ENCODE peak calls at places on chromosomes 7 and 10, in four cellular contexts. N is heart right ventricle, X is AG04450, T is fibroblast of lung. A is an unnamed sample. For H3K27me3, the result is how much of the 10 kb centered on the place peaks cover.

GRCh38 chr7:55265836-55266235 is 99.3 kb upstream of the LANCL2 start:
- DNase-seq in N (no peak), X (no peak), T (no peak), A (no peak)

GRCh38 chr7:16880469-16881034 is 1.2 kb downstream of the AGR3 start:
- DNase-seq in N (no peak), X (no peak), T (no peak), A (no peak)

GRCh38 chr7:131937868-131938267 is 381.4 kb upstream of the PODXL start:
- DNase-seq in N (no peak), X (no peak), T (no peak), A (no peak)

GRCh38 chr7:29080803-29081202 is 65.5 kb downstream of the CPVL start:
- DNase-seq in N (no peak), X (no peak), T (no peak), A (no peak)

GRCh38 chr7:120052884-120053382 is 220.0 kb upstream of the KCND2 start:
- DNase-seq in N (no peak), X (peak), T (peak), A (peak)

GRCh38 chr7:12229046-12229445 is 18.0 kb downstream of the TMEM106B start:
- DNase-seq in N (no peak), X (no peak), T (peak), A (no peak)

GRCh38 chr10:55631071-55631654 is 729.9 kb downstream of the ZWINT start:
- DNase-seq in N (peak), X (no peak), T (peak), A (no peak)

GRCh38 chr10:2205406-2205805 is 468.1 kb upstream of the ADARB2 start:
- DNase-seq in N (no peak), X (no peak), T (no peak), A (no peak)

GRCh38 chr10:24950439-24950838 is 2.0 kb downstream of the PRTFDC1 start:
- DNase-seq in N (no peak), X (no peak), T (no peak), A (no peak)

GRCh38 chr7:151485006-151485732 is 34.5 kb downstream of the RHEB start:
- DNase-seq in N (no peak), X (peak), T (peak), A (peak)

GRCh38 chr10:110872145-110872983 is 636 bp downstream of the PDCD4 start:
- DNase-seq in N (peak), X (no peak), T (peak), A (no peak)

GRCh38 chr7:69981646-69982045 is 383.4 kb downstream of the AUTS2 start:
- DNase-seq in N (no peak), X (no peak), T (no peak), A (no peak)

GRCh38 chr7:157016352-157017041 is 6.0 kb upstream of the MNX1 start:
- DNase-seq in N (no peak), X (no peak), T (no peak), A (no peak)

GRCh38 chr10:111281516-111281915 is 204.7 kb downstream of the ADRA2A start:
- DNase-seq in N (peak), X (no peak), T (no peak), A (no peak)

GRCh38 chr7:1538544-1539345 is 8.2 kb downstream of the MAFK start:
- DNase-seq in N (peak), X (no peak), T (no peak), A (no peak)

GRCh38 chr10:76491216-76491615 is 1059.8 kb downstream of the LRMDA start:
- DNase-seq in N (no peak), X (no peak), T (peak), A (no peak)

GRCh38 chr10:84336406-84336805 is 8.0 kb downstream of the CCSER2 start:
- DNase-seq in N (no peak), X (no peak), T (no peak), A (no peak)

GRCh38 chr7:93551063-93551895 is 23.2 kb downstream of the CALCR start:
- DNase-seq in N (no peak), X (peak), T (peak), A (peak)

GRCh38 chr7:70657989-70658578 is 473.9 kb upstream of the GALNT17 start:
- DNase-seq in N (no peak), X (no peak), T (no peak), A (no peak)

GRCh38 chr10:34124522-34125035 is 690.5 kb downstream of the PARD3 start:
- DNase-seq in N (no peak), X (no peak), T (no peak), A (peak)

GRCh38 chr10:86361134-86362128 is 5.2 kb downstream of the GRID1 start:
- DNase-seq in N (peak), X (no peak), T (no peak), A (no peak)

GRCh38 chr7:73448609-73449008 is 15.0 kb downstream of the FZD9 start:
- DNase-seq in N (no peak), X (no peak), T (peak), A (no peak)

GRCh38 chr7:33923440-33924229 is 18.3 kb downstream of the BMPER start:
- DNase-seq in N (no peak), X (no peak), T (no peak), A (no peak)

GRCh38 chr10:96974348-96974747 is 142.2 kb downstream of the LCOR start:
- DNase-seq in N (no peak), X (no peak), T (no peak), A (no peak)

GRCh38 chr7:79709574-79710409 is 256.3 kb upstream of the MAGI2 start:
- DNase-seq in N (no peak), X (no peak), T (peak), A (no peak)

GRCh38 chr10:77405771-77406241 is 231.8 kb downstream of the KCNMA1 start:
- DNase-seq in N (peak), X (no peak), T (peak), A (peak)

GRCh38 chr10:17196573-17196972 is 4.9 kb downstream of the TRDMT1 start:
- DNase-seq in N (no peak), X (no peak), T (no peak), A (no peak)

GRCh38 chr10:104045151-104046089 is 40.3 kb downstream of the COL17A1 start:
- DNase-seq in N (peak), X (peak), T (peak), A (no peak)

GRCh38 chr10:126133906-126134703 is 237.7 kb downstream of the FANK1 start:
- DNase-seq in N (no peak), X (peak), T (peak), A (no peak)

GRCh38 chr10:24219963-24220362 is 11.0 kb downstream of the KIAA1217 start:
- DNase-seq in N (no peak), X (no peak), T (no peak), A (no peak)

GRCh38 chr10:124701435-124701834 is 42.7 kb downstream of the FAM53B start:
- DNase-seq in N (peak), X (peak), T (peak), A (no peak)

GRCh38 chr10:35728341-35728740 is 86.2 kb upstream of the FZD8 start:
- DNase-seq in N (no peak), X (no peak), T (no peak), A (no peak)

GRCh38 chr10:72261323-72262018 is 12.3 kb upstream of the DDIT4 start:
- DNase-seq in N (no peak), X (no peak), T (no peak), A (no peak)

GRCh38 chr10:338176-339037 is 203.2 kb downstream of the ZMYND11 start:
- DNase-seq in N (no peak), X (no peak), T (peak), A (peak)

GRCh38 chr7:7254908-7255307 is 72.6 kb downstream of the C1GALT1 start:
- DNase-seq in N (no peak), X (no peak), T (no peak), A (peak)

GRCh38 chr10:31584789-31585406 is 265.9 kb downstream of the ZEB1 start:
- DNase-seq in N (no peak), X (no peak), T (peak), A (no peak)

GRCh38 chr10:122475130-122475529 is 13.8 kb downstream of the HTRA1 start:
- DNase-seq in N (peak), X (no peak), T (no peak), A (no peak)

GRCh38 chr10:70699659-70700174 is 27.4 kb downstream of the ADAMTS14 start:
- DNase-seq in N (no peak), X (no peak), T (no peak), A (peak)

GRCh38 chr10:100148353-100149211 is 37.2 kb downstream of the ERLIN1 start:
- DNase-seq in N (no peak), X (no peak), T (no peak), A (peak)

GRCh38 chr10:132458595-132459251 is 61.7 kb downstream of the PWWP2B start:
- DNase-seq in N (peak), X (no peak), T (no peak), A (no peak)

DNA sequence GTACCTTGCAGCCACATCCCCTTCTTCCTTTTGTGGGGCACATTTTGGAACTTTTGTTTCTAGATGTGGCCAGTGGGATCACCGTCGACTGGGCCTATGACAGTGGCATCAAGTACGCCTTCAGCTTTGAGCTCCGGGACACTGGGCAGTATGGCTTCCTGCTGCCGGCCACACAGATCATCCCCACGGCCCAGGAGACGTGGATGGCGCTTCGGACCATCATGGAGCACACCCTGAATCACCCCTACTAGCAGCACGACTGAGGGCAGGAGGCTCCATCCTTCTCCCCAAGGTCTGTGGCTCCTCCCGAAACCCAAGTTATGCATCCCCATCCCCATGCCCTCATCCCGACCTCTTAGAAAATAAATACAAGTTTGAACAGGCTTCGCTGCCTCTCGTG is 11.9 kb upstream of the CPA1 start:
- DNase-seq in N (no peak), X (no peak), T (no peak), A (no peak)
- H3K27me3 ChIP-seq in N (under half), X (under half), T (under half), A (under half)

DNA sequence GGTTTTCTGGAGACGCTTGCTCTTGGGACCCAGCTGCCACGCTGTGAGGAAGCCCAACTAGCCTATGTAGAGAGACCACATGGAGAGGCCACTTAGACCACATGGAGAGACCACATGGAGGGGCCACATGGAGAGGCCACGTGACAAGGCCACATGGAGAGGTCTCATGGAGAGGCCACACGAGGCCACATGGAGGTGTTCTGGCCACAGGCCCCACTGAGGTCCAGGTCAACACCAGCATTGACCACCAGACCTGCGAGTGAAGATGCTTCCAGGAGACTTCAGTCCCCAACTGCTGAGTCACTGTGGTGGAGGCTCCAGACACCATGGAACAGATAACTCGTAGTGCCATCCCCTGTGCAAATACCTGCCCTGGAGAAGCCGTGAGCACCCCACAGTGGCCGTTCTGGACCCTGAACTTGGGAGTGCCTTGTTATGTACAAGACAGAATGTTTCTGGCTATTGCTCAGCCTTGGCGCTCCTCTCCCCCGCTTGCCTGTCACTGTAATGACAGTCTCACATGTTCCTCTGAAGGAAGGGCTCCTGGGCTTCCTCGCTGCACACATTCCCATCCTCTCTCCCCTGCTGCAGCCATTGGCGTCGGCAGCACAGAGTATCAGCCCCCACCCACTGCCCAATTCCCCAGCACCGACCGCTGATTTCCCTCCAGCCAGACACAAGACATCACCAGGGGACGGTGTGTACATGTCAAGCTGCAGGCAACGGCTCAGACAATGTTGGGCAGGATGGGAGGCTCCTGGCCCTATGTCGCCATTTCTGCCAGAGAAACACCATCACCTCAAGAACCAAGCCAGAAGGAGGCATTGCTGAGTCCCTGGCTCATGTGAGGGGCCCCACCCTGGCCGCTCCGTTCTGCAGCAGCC is 49.0 kb upstream of the TNRC18 start:
- DNase-seq in N (no peak), X (no peak), T (no peak), A (no peak)
- TF ChIP-seq CTCF in N (no peak), X (no peak), T (no peak), A (no peak)

DNA sequence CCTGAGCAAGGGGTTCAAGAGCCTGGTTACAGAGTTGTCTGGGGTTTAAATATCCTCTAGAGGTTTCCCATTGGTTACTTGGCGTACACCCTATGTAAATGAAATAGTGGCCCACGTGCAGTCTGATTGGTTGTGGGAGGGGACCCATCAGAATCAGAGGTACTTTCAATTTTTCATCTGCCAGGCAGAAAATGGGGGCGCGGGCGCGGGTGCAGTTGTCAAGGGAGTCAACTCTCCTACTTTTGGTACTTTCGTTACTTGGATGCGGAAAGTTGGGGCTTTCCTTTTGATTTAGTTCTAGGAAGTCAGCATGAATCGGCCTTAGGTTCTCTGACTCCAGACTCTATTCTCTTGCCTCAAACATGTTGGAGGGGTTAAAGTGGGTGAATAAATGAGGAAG is 83.2 kb downstream of the DNAJB9 start:
- DNase-seq in N (no peak), X (no peak), T (no peak), A (no peak)
- H3K4me3 ChIP-seq in N (no peak), X (no peak), T (no peak), A (no peak)

DNA sequence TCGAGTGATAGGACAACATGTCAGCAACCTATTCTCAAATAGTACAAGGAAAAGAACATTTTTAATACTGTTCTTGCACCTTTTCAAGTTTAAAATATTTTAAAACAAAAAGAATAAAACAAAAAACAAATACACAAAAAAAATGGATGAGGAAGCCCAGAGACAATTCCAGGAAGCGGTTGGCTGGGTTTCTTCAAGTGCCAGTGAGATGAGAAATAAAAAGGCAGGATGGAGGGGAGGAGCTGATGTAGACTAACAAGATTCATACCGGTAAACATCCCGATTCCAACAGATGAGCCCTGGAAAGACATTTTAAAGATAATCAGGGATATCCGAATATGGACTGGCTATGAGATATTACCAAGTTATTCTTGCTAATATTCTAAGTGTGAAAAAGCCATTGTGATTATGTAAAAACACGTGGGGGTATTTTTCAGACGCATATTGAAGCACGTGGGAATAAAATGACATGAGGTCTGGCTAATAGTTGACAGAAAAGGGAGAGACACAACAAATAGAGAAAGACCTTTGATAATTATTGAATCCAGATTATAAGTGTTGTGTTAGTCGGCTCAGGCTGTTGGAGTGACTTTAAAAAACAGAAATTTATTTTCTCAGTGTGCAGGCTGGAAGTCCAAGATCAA is 101.3 kb upstream of the LRRC4 start:
- DNase-seq in N (no peak), X (no peak), T (no peak), A (no peak)
- H3K27me3 ChIP-seq in N (half or more), X (half or more), T (under half), A (under half)

GRCh38 chr7:77536413-77537135 is 521 bp upstream of the PTPN12 start:
- DNase-seq in N (peak), X (peak), T (peak), A (peak)
- TF ChIP-seq CTCF in N (no peak), X (no peak), T (no peak), A (no peak)

GRCh38 chr7:107473975-107474598 is 4.2 kb downstream of the GPR22 start:
- DNase-seq in N (no peak), X (no peak), T (no peak), A (no peak)

GRCh38 chr7:107469836-107470416 is at the start of gene GPR22:
- DNase-seq in N (no peak), X (no peak), T (no peak), A (no peak)

GRCh38 chr7:107468824-107469223 is 1.0 kb upstream of the GPR22 start:
- DNase-seq in N (no peak), X (no peak), T (no peak), A (no peak)

GRCh38 chr7:107472116-107472515 is 2.3 kb downstream of the GPR22 start:
- DNase-seq in N (no peak), X (no peak), T (no peak), A (no peak)

DNA sequence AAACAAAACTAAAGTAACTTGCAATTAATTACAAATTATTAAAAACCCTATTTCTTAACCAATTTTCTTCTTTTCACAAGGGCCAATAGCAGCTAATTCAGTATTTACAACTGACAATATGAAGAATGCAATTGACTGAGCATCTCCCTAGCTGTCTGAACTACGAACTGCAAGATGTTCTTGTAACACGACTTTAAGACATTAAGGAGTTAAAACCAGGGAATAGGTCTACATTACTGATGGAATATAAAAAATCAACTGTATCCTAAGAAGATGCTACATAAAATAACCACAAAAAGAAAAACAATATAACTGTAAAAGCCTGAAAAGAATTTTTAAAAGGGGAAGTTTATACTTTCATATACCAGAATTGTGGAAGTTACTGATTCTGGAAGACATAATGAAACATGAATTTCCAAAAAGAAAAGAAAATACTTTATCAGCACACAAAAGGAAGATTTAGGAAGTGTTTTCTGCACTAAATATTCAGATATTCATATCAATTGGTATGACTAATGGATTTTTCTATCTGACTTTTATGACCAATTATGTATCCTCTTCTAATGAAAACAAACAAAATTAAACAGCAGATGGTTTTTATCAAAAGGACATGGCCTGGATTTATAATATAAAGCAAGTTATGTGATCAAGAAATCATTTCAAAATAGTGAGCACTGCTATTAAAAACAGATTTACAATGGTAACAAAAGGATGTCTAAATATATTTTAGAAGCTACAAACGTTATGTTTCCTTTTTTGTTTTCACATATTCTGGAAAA is 1.6 kb downstream of the GPR22 start:
- DNase-seq in N (no peak), X (no peak), T (peak), A (no peak)
- H3K4me3 ChIP-seq in N (peak), X (no peak), T (no peak), A (no peak)